ENCODE peak calls at places on chromosome 11, in four cellular contexts. U is lower lobe of right lung, O is IMR-90, L is Peyer's patch. Y is an unnamed sample. For H3K27me3, the result is how much of the 10 kb centered on the place peaks cover.

GRCh38 chr11:33733978-33734377 is 2.2 kb downstream of the CD59 start:
- DNase-seq in L (no peak), U (no peak), O (no peak), Y (no peak)

GRCh38 chr11:19398772-19399542 is 158.2 kb upstream of the E2F8 start:
- DNase-seq in U (no peak), L (no peak), O (peak), Y (no peak)

GRCh38 chr11:68994161-68994890 is 13.5 kb upstream of the MRGPRD start:
- DNase-seq in U (no peak), L (peak), O (no peak), Y (peak)

GRCh38 chr11:115674831-115675230 is 170.6 kb upstream of the CADM1 start:
- DNase-seq in L (no peak), O (no peak), U (no peak), Y (no peak)

GRCh38 chr11:13384837-13385417 is 78.1 kb downstream of the BTBD10 start:
- DNase-seq in L (no peak), U (no peak), O (peak), Y (no peak)

GRCh38 chr11:30552839-30553238 is 33.3 kb downstream of the MPPED2 start:
- DNase-seq in U (no peak), O (no peak), L (no peak), Y (no peak)

GRCh38 chr11:44277097-44278090 is 32.5 kb downstream of the ALX4 start:
- DNase-seq in O (no peak), U (no peak), L (no peak), Y (peak)

GRCh38 chr11:112355726-112356125 is 95.1 kb upstream of the PLET1 start:
- DNase-seq in L (no peak), O (peak), U (peak), Y (no peak)

GRCh38 chr11:7759010-7759409 is 37.7 kb downstream of the OR5P2 start:
- DNase-seq in L (no peak), U (no peak), O (no peak), Y (no peak)

GRCh38 chr11:20058749-20059458 is 101.4 kb downstream of the DBX1 start:
- DNase-seq in O (peak), U (no peak), L (no peak), Y (no peak)

GRCh38 chr11:77883775-77884174 is 62.8 kb downstream of the AAMDC start:
- DNase-seq in O (peak), U (no peak), L (no peak), Y (no peak)

GRCh38 chr11:8309311-8309710 is 45.6 kb upstream of the LMO1 start:
- DNase-seq in O (no peak), U (no peak), L (no peak), Y (no peak)

GRCh38 chr11:93844568-93844967 is 5.8 kb downstream of the VSTM5 start:
- DNase-seq in L (no peak), U (no peak), O (no peak), Y (no peak)

GRCh38 chr11:118883368-118884071 is at the start of gene CXCR5:
- DNase-seq in U (no peak), L (peak), O (peak), Y (peak)

GRCh38 chr11:50169634-50170033 is 137.0 kb downstream of the OR4C45 start:
- DNase-seq in L (no peak), U (no peak), O (no peak), Y (no peak)

GRCh38 chr11:95074806-95075563 is 8.3 kb downstream of the SRSF8 start:
- DNase-seq in U (peak), O (no peak), L (peak), Y (peak)

GRCh38 chr11:10072142-10072541 is 221.9 kb downstream of the SBF2 start:
- DNase-seq in U (no peak), O (peak), L (no peak), Y (no peak)

GRCh38 chr11:77779935-77780334 is 40.6 kb downstream of the RSF1 start:
- DNase-seq in U (no peak), O (peak), L (no peak), Y (no peak)

GRCh38 chr11:66317322-66317765 is 500 bp upstream of the CD248 start:
- DNase-seq in O (peak), L (peak), U (no peak), Y (peak)

GRCh38 chr11:86934933-86935579 is 20.1 kb downstream of the FZD4 start:
- DNase-seq in L (no peak), U (no peak), O (peak), Y (no peak)

GRCh38 chr11:35281169-35281591 is 138.2 kb downstream of the SLC1A2 start:
- DNase-seq in L (no peak), U (no peak), O (no peak), Y (no peak)

GRCh38 chr11:58525037-58525614 is 17.2 kb upstream of the OR5B21 start:
- DNase-seq in O (no peak), L (peak), U (no peak), Y (no peak)

GRCh38 chr11:5240458-5240857 is 6.2 kb upstream of the HBD start:
- DNase-seq in O (no peak), L (no peak), U (no peak), Y (no peak)

GRCh38 chr11:113847580-113847979 is 27.8 kb downstream of the USP28 start:
- DNase-seq in L (no peak), U (no peak), O (no peak), Y (no peak)

GRCh38 chr11:117230981-117231636 is 764 bp downstream of the PCSK7 start:
- DNase-seq in U (no peak), L (peak), O (no peak), Y (no peak)

GRCh38 chr11:3204141-3205015 is 14.2 kb downstream of the MRGPRG start:
- DNase-seq in L (no peak), U (no peak), O (no peak), Y (peak)

GRCh38 chr11:108398439-108398838 is 68.9 kb downstream of the C11orf65 start:
- DNase-seq in L (no peak), O (no peak), U (no peak), Y (no peak)

GRCh38 chr11:75323609-75324008 is 27.9 kb downstream of the ARRB1 start:
- DNase-seq in U (no peak), O (no peak), L (peak), Y (no peak)

GRCh38 chr11:78216571-78217287 is 28.0 kb downstream of the USP35 start:
- DNase-seq in L (no peak), O (no peak), U (no peak), Y (no peak)

GRCh38 chr11:8156877-8157276 is 11.9 kb downstream of the RIC3 start:
- DNase-seq in L (no peak), O (no peak), U (no peak), Y (no peak)

GRCh38 chr11:35265755-35266454 is 126.9 kb downstream of the CD44 start:
- DNase-seq in L (no peak), U (no peak), O (no peak), Y (no peak)

GRCh38 chr11:45470151-45471001 is 184.2 kb upstream of the SYT13 start:
- DNase-seq in O (no peak), L (no peak), U (no peak), Y (peak)

GRCh38 chr11:32751381-32751780 is 43.1 kb downstream of the CCDC73 start:
- DNase-seq in L (no peak), O (no peak), U (no peak), Y (no peak)

GRCh38 chr11:114447892-114448291 is 8.6 kb downstream of the REXO2 start:
- DNase-seq in U (no peak), L (no peak), O (peak), Y (no peak)

GRCh38 chr11:3094223-3094824 is 37.1 kb upstream of the CARS1 start:
- DNase-seq in U (peak), L (no peak), O (no peak), Y (no peak)

GRCh38 chr11:61890536-61891330 is 612 bp downstream of the FADS3 start:
- DNase-seq in U (peak), O (peak), L (peak), Y (peak)

GRCh38 chr11:61888590-61888989 is 2.8 kb downstream of the FADS3 start:
- DNase-seq in L (no peak), U (no peak), O (no peak), Y (no peak)

GRCh38 chr11:61891331-61892084 is at the start of gene FADS3:
- DNase-seq in U (peak), O (peak), L (peak), Y (peak)

GRCh38 chr11:61888043-61888442 is 3.3 kb downstream of the FADS3 start:
- DNase-seq in O (peak), U (peak), L (peak), Y (no peak)

GRCh38 chr11:61889831-61890230 is 1.5 kb downstream of the FADS3 start:
- DNase-seq in U (no peak), O (no peak), L (no peak), Y (no peak)
- H3K4me3 ChIP-seq in U (peak), O (peak), L (no peak), Y (no peak)

GRCh38 chr11:126739499-126740145 is 260.9 kb downstream of the KIRREL3 start:
- DNase-seq in L (no peak), O (peak), U (no peak), Y (no peak)
- H3K27me3 ChIP-seq in L (under half), O (under half), U (under half), Y (under half)

GRCh38 chr11:11728371-11728770 is 106.6 kb upstream of the GALNT18 start:
- DNase-seq in L (no peak), O (no peak), U (no peak), Y (no peak)

GRCh38 chr11:11732116-11732515 is 109.7 kb upstream of the USP47 start:
- DNase-seq in L (no peak), O (peak), U (no peak), Y (no peak)

GRCh38 chr11:11733246-11733763 is 108.5 kb upstream of the USP47 start:
- DNase-seq in O (no peak), L (no peak), U (no peak), Y (no peak)

GRCh38 chr11:11735586-11735985 is 106.2 kb upstream of the USP47 start:
- DNase-seq in L (no peak), O (no peak), U (no peak), Y (no peak)

DNA sequence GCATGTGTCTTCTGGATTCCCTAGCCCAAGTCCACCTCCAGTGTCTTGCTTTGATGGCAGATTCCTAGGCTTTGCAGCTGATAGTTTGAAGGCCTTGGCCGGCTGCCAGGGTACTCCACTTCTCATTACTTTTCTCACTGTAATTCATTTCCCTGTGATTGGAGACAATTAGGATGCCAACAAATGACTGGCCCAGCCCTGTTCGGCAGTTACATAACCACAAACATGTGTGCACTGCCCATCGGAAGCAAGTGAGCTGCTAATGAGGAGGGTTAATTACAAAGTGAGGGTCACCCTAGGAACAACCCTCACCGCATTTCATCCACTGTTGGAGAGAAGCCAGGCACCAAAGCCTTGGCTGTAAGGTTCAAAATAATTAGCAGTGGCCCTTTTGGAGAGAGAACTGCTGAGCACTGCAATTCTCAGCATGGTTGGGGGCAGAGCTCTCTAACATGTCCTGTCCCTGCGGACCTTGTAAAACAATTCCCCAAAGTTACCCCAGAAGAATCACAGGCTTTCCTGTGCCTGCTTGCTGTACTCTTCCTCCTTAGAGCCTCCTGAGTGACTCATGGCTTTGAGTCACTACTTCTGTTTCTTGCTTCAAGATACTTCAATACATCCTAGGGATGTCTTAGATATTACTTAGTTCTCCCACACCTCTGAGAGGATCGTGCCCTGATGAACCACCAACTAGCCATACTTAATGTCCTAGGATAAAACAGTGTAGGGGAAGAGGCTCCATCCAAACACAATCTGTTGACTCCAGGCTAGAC is 109.7 kb upstream of the GALNT18 start:
- DNase-seq in L (no peak), O (peak), U (no peak), Y (no peak)
- H3K4me3 ChIP-seq in L (no peak), O (no peak), U (no peak), Y (no peak)

DNA sequence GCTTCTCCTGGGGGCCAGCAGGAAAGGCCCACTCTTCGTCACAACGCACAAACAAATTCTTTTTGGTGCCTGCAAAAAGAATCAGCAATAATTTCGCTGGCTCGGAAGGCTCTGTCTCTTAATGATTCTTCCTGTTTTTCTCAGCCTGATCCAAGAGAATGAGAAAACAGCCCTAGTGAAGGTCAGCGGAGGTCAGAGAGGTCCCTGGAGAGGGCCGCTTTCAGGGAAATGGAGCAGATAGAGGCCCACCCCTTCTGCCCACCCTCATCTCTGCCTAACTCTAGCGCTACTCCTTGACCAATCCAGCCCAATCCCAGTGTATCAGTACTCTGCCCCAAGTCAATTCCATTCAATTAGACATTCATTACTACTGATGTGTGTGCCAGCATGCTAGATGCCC is 19.2 kb downstream of the LRRC55 start:
- DNase-seq in O (no peak), U (no peak), L (no peak), Y (no peak)
- H3K27me3 ChIP-seq in O (under half), U (under half), L (under half), Y (under half)

DNA sequence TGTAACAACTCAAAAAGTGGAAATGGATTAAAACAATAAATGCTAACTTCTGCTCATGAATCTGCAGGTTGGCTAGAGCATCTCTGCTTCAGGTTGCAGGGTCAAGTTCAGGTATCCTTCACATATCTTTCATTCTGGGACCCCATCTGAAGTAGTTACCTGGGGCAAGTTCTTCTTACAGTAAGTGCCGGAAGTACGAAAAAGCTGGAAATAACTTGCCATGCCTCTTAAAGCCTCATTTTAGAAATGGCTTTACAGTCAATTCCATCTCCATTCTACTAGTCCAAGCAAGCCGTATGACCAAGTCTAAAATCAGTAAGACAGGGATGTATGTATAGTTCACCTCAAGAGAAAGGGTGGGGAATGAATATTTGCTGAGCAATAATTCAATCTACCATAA is 93.7 kb downstream of the FCHSD2 start:
- DNase-seq in L (no peak), U (no peak), O (no peak), Y (no peak)
- H3K4me3 ChIP-seq in L (no peak), U (no peak), O (no peak), Y (peak)

GRCh38 chr11:128239224-128239790 is 348.1 kb downstream of the ETS1 start:
- DNase-seq in L (no peak), U (no peak), O (no peak), Y (no peak)
- H3K27me3 ChIP-seq in L (under half), U (under half), O (under half), Y (under half)

DNA sequence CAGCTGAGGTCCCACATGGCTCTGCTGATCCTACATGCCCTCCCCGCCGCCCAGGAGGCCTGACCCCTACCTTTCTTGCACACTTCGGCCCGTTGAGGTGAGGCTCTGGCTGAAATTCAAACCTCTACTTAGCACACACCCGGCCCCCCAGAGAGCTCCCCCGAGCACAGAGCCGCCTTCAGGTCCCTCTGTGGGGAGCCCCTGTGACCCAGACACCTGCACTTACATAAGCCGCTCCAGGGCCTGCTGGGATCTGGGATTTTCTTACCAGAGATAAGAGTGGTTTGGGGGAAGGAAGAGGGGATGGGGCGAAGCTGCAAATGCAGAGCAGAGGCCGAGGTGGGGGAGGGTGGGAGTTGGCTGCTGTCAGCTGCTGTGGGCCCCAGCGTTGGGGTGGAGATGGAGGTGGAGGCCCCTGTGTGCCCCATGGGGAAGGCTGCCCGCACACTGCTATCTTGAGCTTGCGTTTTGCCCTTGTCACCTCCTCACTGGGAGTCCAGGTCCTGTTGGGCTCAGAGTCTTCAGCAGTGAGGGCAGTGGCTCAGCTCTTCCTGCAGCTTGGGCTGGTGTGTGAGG is 30.6 kb downstream of the CAPN1 start:
- DNase-seq in O (no peak), L (peak), U (no peak), Y (peak)
- H3K4me3 ChIP-seq in O (no peak), L (no peak), U (no peak), Y (no peak)

GRCh38 chr11:72244317-72245231 is 598 bp upstream of the PHOX2A start:
- DNase-seq in U (no peak), L (no peak), O (no peak), Y (no peak)
- H3K27me3 ChIP-seq in U (half or more), L (under half), O (half or more), Y (half or more)